ENCODE peak calls at places on chromosomes 3 and 15, in nine cellular contexts. Y is iPS DF 6.9, U is thoracic aorta, F is body of pancreas, P is heart right ventricle, D is Peyer's patch, I is AG04450, A is GM23248, E is heart left ventricle. S is an unnamed sample.

GRCh38 chr3:157353657-157354056 is 83.0 kb upstream of the PTX3 start:
- DNase-seq in Y (no peak), U (no peak), F (no peak), P (no peak), D (no peak), I (no peak), A (peak), E (no peak), S (no peak)

GRCh38 chr3:194961555-194961954 is 275.9 kb downstream of the FAM43A start:
- DNase-seq in Y (no peak), U (no peak), F (no peak), P (no peak), D (no peak), I (no peak), A (peak), E (no peak), S (no peak)

GRCh38 chr15:48365575-48365974 is 34.3 kb downstream of the DUT start:
- DNase-seq in Y (no peak), U (no peak), F (no peak), P (no peak), D (no peak), I (no peak), A (no peak), E (no peak), S (no peak)

GRCh38 chr15:89197503-89197971 is 23.8 kb downstream of the RLBP1 start:
- DNase-seq in Y (peak), U (no peak), F (peak), P (no peak), D (no peak), I (no peak), A (no peak), E (no peak), S (peak)

GRCh38 chr15:89335289-89336041 is 841 bp upstream of the POLG start:
- DNase-seq in Y (no peak), U (no peak), F (no peak), P (no peak), D (peak), I (no peak), A (no peak), E (no peak), S (no peak)

GRCh38 chr3:10697918-10698317 is 118.1 kb upstream of the SLC6A11 start:
- DNase-seq in Y (no peak), U (no peak), F (no peak), P (no peak), D (no peak), I (no peak), A (no peak), E (no peak), S (no peak)

GRCh38 chr3:126713229-126713628 is 9.2 kb downstream of the CHCHD6 start:
- DNase-seq in Y (no peak), U (no peak), F (no peak), P (no peak), D (no peak), I (no peak), A (no peak), E (no peak), S (no peak)

GRCh38 chr3:177348974-177349373 is 151.7 kb upstream of the TBL1XR1 start:
- DNase-seq in Y (no peak), U (no peak), F (no peak), P (no peak), D (no peak), I (no peak), A (no peak), E (no peak), S (no peak)

GRCh38 chr3:71560665-71561064 is 22.9 kb downstream of the FOXP1 start:
- DNase-seq in Y (no peak), U (no peak), F (no peak), P (no peak), D (no peak), I (no peak), A (no peak), E (no peak), S (no peak)

GRCh38 chr3:111484666-111485065 is 57.3 kb upstream of the CD96 start:
- DNase-seq in Y (no peak), U (no peak), F (no peak), P (no peak), D (no peak), I (peak), A (peak), E (no peak), S (no peak)

GRCh38 chr15:70643783-70644125 is 119.6 kb downstream of the UACA start:
- DNase-seq in Y (no peak), U (no peak), F (no peak), P (no peak), D (no peak), I (no peak), A (peak), E (no peak), S (no peak)

GRCh38 chr15:89379818-89380217 is 45.2 kb upstream of the POLG start:
- DNase-seq in Y (no peak), U (no peak), F (no peak), P (no peak), D (no peak), I (no peak), A (no peak), E (no peak), S (no peak)

GRCh38 chr3:121995190-121996137 is 26.6 kb downstream of the ILDR1 start:
- DNase-seq in Y (peak), U (no peak), F (peak), P (peak), D (peak), I (peak), A (peak), E (peak), S (peak)

GRCh38 chr3:171970301-171970788 is 69.0 kb upstream of the FNDC3B start:
- DNase-seq in Y (no peak), U (no peak), F (no peak), P (no peak), D (no peak), I (no peak), A (peak), E (no peak), S (no peak)

GRCh38 chr3:177459397-177459796 is 262.1 kb upstream of the TBL1XR1 start:
- DNase-seq in Y (no peak), U (no peak), F (no peak), P (no peak), D (no peak), I (no peak), A (peak), E (no peak), S (no peak)

GRCh38 chr15:62777657-62778056 is 264.9 kb upstream of the TPM1 start:
- DNase-seq in Y (no peak), U (no peak), F (no peak), P (no peak), D (no peak), I (no peak), A (peak), E (no peak), S (no peak)

GRCh38 chr15:29668120-29668602 is 154.1 kb downstream of the TJP1 start:
- DNase-seq in Y (peak), U (no peak), F (peak), P (peak), D (peak), I (peak), A (peak), E (peak), S (peak)

GRCh38 chr3:4656059-4656458 is 162.9 kb downstream of the ITPR1 start:
- DNase-seq in Y (peak), U (peak), F (peak), P (peak), D (peak), I (peak), A (peak), E (peak), S (no peak)

DNA sequence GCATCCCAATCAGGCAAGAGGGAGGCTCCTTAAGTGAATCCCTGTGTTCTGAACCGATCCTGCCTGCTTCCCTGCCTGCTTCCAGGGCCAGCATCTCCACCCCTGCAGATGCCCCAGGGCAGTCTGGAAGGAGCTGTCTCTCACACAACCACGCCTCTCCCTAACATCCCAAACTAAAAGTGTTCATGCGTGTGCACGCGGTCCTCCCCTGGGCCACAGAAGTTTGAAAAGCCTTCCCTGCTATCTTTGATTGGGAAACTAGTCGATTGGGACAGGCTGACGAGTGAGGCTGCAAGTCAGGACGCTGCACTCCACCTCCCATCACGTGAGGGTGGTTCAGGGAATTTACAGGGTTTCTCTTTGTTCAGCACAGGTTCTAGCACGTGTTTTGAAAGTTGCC is 340.9 kb upstream of the ICE2 start:
- DNase-seq in Y (no peak), U (no peak), F (no peak), P (no peak), D (no peak), I (no peak), A (no peak), E (no peak), S (no peak)
- H3K27ac ChIP-seq in Y (no peak), U (no peak), F (no peak), P (no peak), D (no peak), I (no peak), A (no peak), E (no peak), S (no peak)

GRCh38 chr3:123374016-123374415 is 74.9 kb downstream of the ADCY5 start:
- DNase-seq in Y (no peak), U (no peak), F (no peak), P (no peak), D (peak), I (no peak), A (no peak), E (peak), S (no peak)
- H3K27ac ChIP-seq in Y (no peak), U (peak), F (no peak), P (peak), D (no peak), I (no peak), A (no peak), E (peak), S (no peak)

GRCh38 chr15:64761156-64761555 is 14.2 kb downstream of the RBPMS2 start:
- DNase-seq in Y (no peak), U (no peak), F (no peak), P (no peak), D (no peak), I (no peak), A (no peak), E (no peak), S (no peak)

GRCh38 chr15:64763462-64763861 is 11.9 kb downstream of the RBPMS2 start:
- DNase-seq in Y (no peak), U (no peak), F (no peak), P (no peak), D (no peak), I (no peak), A (no peak), E (no peak), S (no peak)

GRCh38 chr15:64763874-64764273 is 11.5 kb downstream of the RBPMS2 start:
- DNase-seq in Y (no peak), U (no peak), F (no peak), P (no peak), D (no peak), I (no peak), A (no peak), E (no peak), S (no peak)

GRCh38 chr15:64763021-64763420 is 12.4 kb downstream of the RBPMS2 start:
- DNase-seq in Y (no peak), U (no peak), F (no peak), P (no peak), D (no peak), I (no peak), A (no peak), E (peak), S (no peak)

GRCh38 chr15:64762546-64762945 is 12.8 kb downstream of the RBPMS2 start:
- DNase-seq in Y (no peak), U (no peak), F (no peak), P (no peak), D (no peak), I (no peak), A (no peak), E (no peak), S (no peak)
- H3K27ac ChIP-seq in Y (no peak), U (no peak), F (no peak), P (peak), D (no peak), I (no peak), A (no peak), E (peak), S (no peak)

DNA sequence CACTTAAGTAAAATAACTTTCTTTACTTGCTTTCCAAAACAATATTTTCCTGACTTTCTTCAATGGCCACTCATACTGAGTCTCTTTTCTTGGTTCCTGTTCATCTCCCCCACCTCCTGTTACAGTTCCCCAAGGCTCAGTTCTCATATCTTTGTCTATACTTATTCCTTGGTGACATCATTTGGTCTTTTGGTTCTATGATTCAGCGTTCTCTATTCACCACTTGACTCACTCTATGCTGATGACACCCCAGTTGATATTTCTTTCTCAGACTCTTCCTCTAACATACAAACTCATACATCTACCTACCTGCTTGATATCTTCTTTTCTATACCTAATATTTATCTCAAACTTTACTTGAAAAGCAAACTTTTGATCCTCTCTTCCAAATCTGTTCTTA is 85.0 kb upstream of the P3H2 start:
- DNase-seq in Y (no peak), U (no peak), F (no peak), P (no peak), D (no peak), I (peak), A (peak), E (no peak), S (no peak)
- H3K27ac ChIP-seq in Y (no peak), U (no peak), F (no peak), P (no peak), D (no peak), I (no peak), A (no peak), E (no peak), S (no peak)

GRCh38 chr15:99371180-99372103 is 120.2 kb downstream of the LRRC28 start:
- DNase-seq in Y (no peak), U (no peak), F (no peak), P (no peak), D (no peak), I (no peak), A (peak), E (no peak), S (no peak)
- H3K27ac ChIP-seq in Y (no peak), U (peak), F (no peak), P (no peak), D (no peak), I (no peak), A (peak), E (no peak), S (no peak)

DNA sequence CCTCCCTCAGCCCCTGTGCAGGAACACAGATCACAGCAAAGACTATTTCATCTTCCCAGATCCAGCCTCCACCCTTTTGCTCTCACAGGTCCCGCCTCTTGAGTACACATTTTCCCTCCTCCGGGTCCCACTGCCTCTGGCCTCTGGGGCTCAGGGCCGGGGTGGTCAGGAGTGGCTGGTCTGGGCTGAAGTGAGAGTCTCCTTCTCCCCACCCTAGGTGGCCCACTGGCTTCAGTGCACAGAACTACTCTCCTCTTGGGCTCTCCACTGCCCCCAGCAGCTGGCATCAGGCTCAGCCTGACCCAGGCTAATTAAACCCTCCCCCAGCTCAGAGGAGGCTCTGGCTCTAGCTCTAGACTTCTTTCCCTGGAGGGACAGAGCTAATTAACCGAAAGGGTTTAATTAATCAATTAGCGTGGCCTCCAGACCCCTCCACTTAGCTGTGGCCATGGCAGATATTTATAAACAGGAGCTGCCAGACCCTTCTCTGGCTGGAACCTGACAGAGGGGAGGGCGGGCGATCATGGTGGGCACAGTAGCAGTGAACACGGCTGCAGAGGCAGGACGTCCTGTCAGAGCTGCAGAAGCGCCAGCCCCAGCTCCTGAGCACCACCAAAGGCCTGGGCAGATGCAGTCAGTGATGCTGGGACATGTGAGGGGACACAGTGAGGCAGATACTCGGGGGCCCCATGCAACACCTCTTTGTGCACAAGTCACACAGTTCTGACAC is 15.1 kb downstream of the DUSP7 start:
- DNase-seq in Y (no peak), U (no peak), F (no peak), P (no peak), D (no peak), I (no peak), A (peak), E (no peak), S (no peak)
- H3K27ac ChIP-seq in Y (no peak), U (peak), F (no peak), P (peak), D (no peak), I (no peak), A (no peak), E (peak), S (no peak)

GRCh38 chr15:101522621-101523559 is 33.4 kb upstream of the PCSK6 start:
- DNase-seq in Y (no peak), U (no peak), F (no peak), P (no peak), D (no peak), I (no peak), A (no peak), E (no peak), S (no peak)
- H3K27ac ChIP-seq in Y (no peak), U (no peak), F (no peak), P (no peak), D (no peak), I (no peak), A (no peak), E (no peak), S (peak)

DNA sequence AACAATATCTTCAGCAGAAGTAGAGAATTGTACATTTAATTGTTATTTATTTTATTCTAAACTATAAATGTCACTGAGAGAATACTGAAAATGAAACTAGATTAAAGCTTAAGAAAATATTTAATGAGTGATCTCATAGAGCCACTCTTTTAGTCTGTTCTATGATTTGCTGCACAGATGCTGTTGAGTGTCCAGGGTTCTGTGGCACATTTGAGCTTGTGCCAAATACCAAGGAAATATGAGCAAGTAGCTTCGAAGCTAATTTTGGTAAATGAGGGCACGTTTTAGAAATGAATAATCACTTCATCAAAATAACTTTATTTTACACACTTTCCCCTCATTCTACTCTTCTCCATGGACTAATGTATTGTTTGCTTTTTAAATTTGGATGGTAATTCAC is 53.6 kb upstream of the THRB start:
- DNase-seq in Y (no peak), U (no peak), F (no peak), P (no peak), D (no peak), I (no peak), A (peak), E (no peak), S (no peak)
- H3K27ac ChIP-seq in Y (no peak), U (peak), F (no peak), P (no peak), D (no peak), I (no peak), A (no peak), E (peak), S (no peak)